ENCODE peak calls at places on chromosome 7, in ten cellular contexts. G is CD4-positive, alpha-beta memory T cell; Q is heart right ventricle; W is omental fat pad; L is neuronal stem cell; D is NCI-H748 treated with DMSO at 0.1 percent for 48 hours; X is activated CD8-positive, alpha-beta memory T cell treated with anti-CD3 and anti-CD28 coated beads for 4 hours; A is nephron progenitor cell; B is H7; R is activated naive CD4-positive, alpha-beta T cell treated with Interleukin-2 at 50 U/mL for 16 hours. O is an unnamed sample.

GRCh38 chr7:156725982-156726381 is 85.4 kb downstream of the RNF32 start:
- DNase-seq in G (no peak), Q (no peak), W (no peak), L (no peak), D (no peak), X (no peak), A (no peak), B (no peak), R (no peak), O (no peak)

GRCh38 chr7:124171068-124171467 is 138.2 kb upstream of the TMEM229A start:
- DNase-seq in G (no peak), Q (peak; percentile 16), W (no peak), L (no peak), D (no peak), X (no peak), A (peak; percentile 13), B (no peak), R (no peak), O (peak; percentile 53)

GRCh38 chr7:14734839-14735321 is 167.7 kb downstream of the DGKB start:
- DNase-seq in G (no peak), Q (no peak), W (no peak), L (peak; percentile 17), D (no peak), X (no peak), A (peak; percentile 26), B (peak; percentile 82), R (no peak), O (no peak)

GRCh38 chr7:918441-919113 is 35.9 kb downstream of the ADAP1 start:
- DNase-seq in G (no peak), Q (no peak), W (no peak), L (no peak), D (no peak), X (no peak), A (peak; percentile 1), B (no peak), R (no peak), O (peak; percentile 35)

GRCh38 chr7:107014381-107015023 is 30.0 kb upstream of the PRKAR2B start:
- DNase-seq in G (no peak), Q (peak; percentile 38), W (no peak), L (no peak), D (no peak), X (no peak), A (no peak), B (no peak), R (no peak), O (no peak)

GRCh38 chr7:70574970-70575799 is 556.8 kb upstream of the GALNT17 start:
- DNase-seq in G (no peak), Q (no peak), W (no peak), L (peak; percentile 53), D (no peak), X (no peak), A (no peak), B (no peak), R (no peak), O (peak; percentile 53)

GRCh38 chr7:73353243-73353642 is 25.3 kb downstream of the FKBP6 start:
- DNase-seq in G (no peak), Q (no peak), W (no peak), L (no peak), D (no peak), X (no peak), A (no peak), B (no peak), R (no peak), O (no peak)

GRCh38 chr7:99837649-99838361 is 10.0 kb downstream of the CYP3A43 start:
- DNase-seq in G (no peak), Q (no peak), W (no peak), L (no peak), D (no peak), X (no peak), A (no peak), B (no peak), R (no peak), O (no peak)

GRCh38 chr7:92641921-92642511 is 51.8 kb upstream of the FAM133B start:
- DNase-seq in G (no peak), Q (no peak), W (no peak), L (no peak), D (no peak), X (peak; percentile 45), A (no peak), B (no peak), R (peak; percentile 73), O (no peak)

GRCh38 chr7:112423987-112424386 is 26.3 kb upstream of the IFRD1 start:
- DNase-seq in G (no peak), Q (no peak), W (no peak), L (no peak), D (no peak), X (no peak), A (no peak), B (no peak), R (no peak), O (no peak)

GRCh38 chr7:12572941-12573340 is 2.4 kb downstream of the SCIN start:
- DNase-seq in G (no peak), Q (no peak), W (no peak), L (no peak), D (peak; percentile 21), X (no peak), A (no peak), B (no peak), R (no peak), O (no peak)

GRCh38 chr7:133561361-133561760 is 308.5 kb downstream of the EXOC4 start:
- DNase-seq in G (no peak), Q (no peak), W (no peak), L (no peak), D (no peak), X (no peak), A (no peak), B (no peak), R (no peak), O (no peak)

GRCh38 chr7:39577229-39577874 is 11.1 kb downstream of the YAE1 start:
- DNase-seq in G (no peak), Q (no peak), W (no peak), L (no peak), D (no peak), X (no peak), A (no peak), B (no peak), R (no peak), O (no peak)

GRCh38 chr7:102897856-102898531 is 14.8 kb upstream of the LRRC17 start:
- DNase-seq in G (no peak), Q (no peak), W (no peak), L (no peak), D (no peak), X (no peak), A (no peak), B (no peak), R (no peak), O (no peak)

GRCh38 chr7:6232534-6232933 is 39.9 kb downstream of the CYTH3 start:
- DNase-seq in G (no peak), Q (peak; percentile 66), W (no peak), L (no peak), D (no peak), X (no peak), A (no peak), B (no peak), R (no peak), O (no peak)

GRCh38 chr7:102305414-102306268 is 19.0 kb downstream of the SH2B2 start:
- DNase-seq in G (no peak), Q (no peak), W (no peak), L (no peak), D (no peak), X (no peak), A (no peak), B (no peak), R (no peak), O (no peak)

GRCh38 chr7:74365320-74366022 is 76.3 kb downstream of the CLIP2 start:
- DNase-seq in G (no peak), Q (peak; percentile 66), W (no peak), L (peak; percentile 73), D (peak; percentile 10), X (no peak), A (peak; percentile 86), B (peak; percentile 100), R (no peak), O (peak; percentile 74)

GRCh38 chr7:88314092-88314491 is 7.4 kb upstream of the STEAP4 start:
- DNase-seq in G (no peak), Q (no peak), W (no peak), L (no peak), D (no peak), X (no peak), A (no peak), B (no peak), R (no peak), O (no peak)

GRCh38 chr7:151309306-151309705 is 32.3 kb upstream of the NUB1 start:
- DNase-seq in G (no peak), Q (no peak), W (no peak), L (no peak), D (no peak), X (no peak), A (no peak), B (no peak), R (no peak), O (no peak)

GRCh38 chr7:17663056-17663675 is 277.1 kb downstream of the SNX13 start:
- DNase-seq in G (no peak), Q (no peak), W (no peak), L (no peak), D (no peak), X (no peak), A (no peak), B (no peak), R (no peak), O (no peak)

GRCh38 chr7:137992042-137992737 is 9.7 kb downstream of the CREB3L2 start:
- DNase-seq in G (no peak), Q (peak; percentile 41), W (no peak), L (no peak), D (no peak), X (no peak), A (no peak), B (no peak), R (no peak), O (no peak)